ENCODE peak calls at places on chromosomes 2 and 18, in eight cellular contexts. D is activated CD4-positive, alpha-beta T cell treated with anti-CD3 and anti-CD28 coated beads, Interleukin-2, amount 10 ng/mL, durations not matched to agents 24 days and 14 days; Y is SHP77 treated with DMSO at 0.1 percent for 48 hours; J is ELR; N is stimulated activated CD4-positive, alpha-beta T cell treated with anti-CD3 and anti-CD28 coated beads, TNF-alpha, amount 100 ng/mL, for 48 hours; R is activated CD4-positive, CD25-positive, alpha-beta regulatory T cell; P is Panc1; M is T follicular helper cell. B is an unnamed sample.

GRCh38 chr2:173568054-173568453 is 213.4 kb downstream of the CDCA7 start:
- DNase-seq in D (no peak), Y (no peak), J (peak), N (no peak), R (no peak), P (no peak), M (no peak), B (no peak)

GRCh38 chr2:33395660-33396249 is 80.7 kb upstream of the RASGRP3 start:
- DNase-seq in D (peak), Y (no peak), J (peak), N (peak), R (no peak), P (no peak), M (peak), B (no peak)

GRCh38 chr2:37274354-37274965 is 43.0 kb downstream of the NDUFAF7 start:
- DNase-seq in D (no peak), Y (no peak), J (no peak), N (no peak), R (no peak), P (no peak), M (no peak), B (no peak)

GRCh38 chr2:85237849-85238570 is 89.8 kb downstream of the TGOLN2 start:
- DNase-seq in D (no peak), Y (peak), J (no peak), N (no peak), R (no peak), P (no peak), M (no peak), B (no peak)

GRCh38 chr2:233084488-233084887 is 24.3 kb downstream of the INPP5D start:
- DNase-seq in D (peak), Y (no peak), J (peak), N (no peak), R (no peak), P (no peak), M (no peak), B (no peak)

GRCh38 chr18:57797209-57797651 is 5.9 kb downstream of the ATP8B1 start:
- DNase-seq in D (no peak), Y (peak), J (no peak), N (no peak), R (no peak), P (no peak), M (no peak), B (no peak)

GRCh38 chr2:233700028-233700635 is 7.4 kb downstream of the UGT1A6 start:
- DNase-seq in D (no peak), Y (no peak), J (no peak), N (no peak), R (no peak), P (no peak), M (no peak), B (no peak)

GRCh38 chr2:221997100-221997499 is 301.7 kb downstream of the PAX3 start:
- DNase-seq in D (no peak), Y (no peak), J (peak), N (no peak), R (no peak), P (peak), M (no peak), B (no peak)

GRCh38 chr2:154945977-154946376 is 247.5 kb downstream of the KCNJ3 start:
- DNase-seq in D (no peak), Y (no peak), J (no peak), N (no peak), R (no peak), P (no peak), M (no peak), B (no peak)

GRCh38 chr2:121103969-121104368 is 181.0 kb downstream of the TFCP2L1 start:
- DNase-seq in D (no peak), Y (no peak), J (no peak), N (no peak), R (no peak), P (no peak), M (no peak), B (no peak)

GRCh38 chr2:47221956-47222355 is 66.8 kb upstream of the STPG4 start:
- DNase-seq in D (no peak), Y (no peak), J (peak), N (no peak), R (no peak), P (no peak), M (no peak), B (no peak)

GRCh38 chr2:223930002-223930976 is 14.8 kb downstream of the WDFY1 start:
- DNase-seq in D (no peak), Y (no peak), J (no peak), N (no peak), R (no peak), P (no peak), M (no peak), B (no peak)

GRCh38 chr2:29747786-29748470 is 173.5 kb downstream of the ALK start:
- DNase-seq in D (no peak), Y (no peak), J (peak), N (peak), R (no peak), P (peak), M (no peak), B (no peak)

GRCh38 chr18:76908277-76908676 is 85.9 kb downstream of the ZNF236 start:
- DNase-seq in D (no peak), Y (no peak), J (no peak), N (no peak), R (no peak), P (no peak), M (no peak), B (no peak)

GRCh38 chr2:1936411-1936980 is 192.2 kb upstream of the PXDN start:
- DNase-seq in D (no peak), Y (no peak), J (no peak), N (no peak), R (no peak), P (no peak), M (no peak), B (no peak)

GRCh38 chr2:1613731-1614354 is 130.5 kb downstream of the PXDN start:
- DNase-seq in D (no peak), Y (no peak), J (no peak), N (no peak), R (no peak), P (no peak), M (no peak), B (no peak)

B was measured in T-helper 2 cell.